ENCODE peak calls at places on chromosomes 1 and 21, in six cellular contexts. W is NCI-H82; I is stimulated activated effector memory CD8-positive, alpha-beta T cell treated with anti-CD3 and anti-CD28 coated beads, Interleukin-12 subunit alpha, Interleukin-12 subunit beta, amount 100 ng/mL, for 72 hours; N is left ventricle myocardium superior; F is gastrocnemius medialis; K is naive thymus-derived CD8-positive, alpha-beta T cell. T is an unnamed sample.
A peak's percentile ranks its signal among the peaks of the same experiment; 100 is the strongest.

GRCh38 chr1:116347678-116348077 is 25.4 kb upstream of the ATP1A1 start:
- DNase-seq in K (no peak), F (peak; percentile 31), W (peak; percentile 94), I (no peak), N (no peak), T (no peak)

GRCh38 chr1:80318108-80318507 is 1311.6 kb upstream of the ADGRL4 start:
- DNase-seq in F (no peak), W (no peak), N (no peak), K (no peak), I (no peak), T (no peak)

GRCh38 chr21:43355196-43355924 is 71.6 kb downstream of the SIK1 start:
- DNase-seq in K (no peak), F (no peak), N (no peak), W (no peak), I (no peak), T (no peak)

GRCh38 chr21:34510148-34511142 is 1.6 kb downstream of the KCNE1 start:
- DNase-seq in K (no peak), I (peak; percentile 49), W (peak; percentile 80), N (peak; percentile 90), F (no peak), T (peak; percentile 68)

GRCh38 chr1:223197923-223198627 is 55.0 kb upstream of the TLR5 start:
- DNase-seq in K (no peak), W (no peak), I (no peak), N (no peak), F (no peak), T (no peak)

GRCh38 chr1:31310131-31310530 is 13.3 kb downstream of the ZCCHC17 start:
- DNase-seq in F (no peak), K (no peak), W (peak; percentile 80), N (no peak), I (no peak), T (no peak)

GRCh38 chr1:239084459-239085080 is 301.8 kb upstream of the CHRM3 start:
- DNase-seq in N (no peak), W (no peak), K (no peak), F (no peak), I (no peak), T (no peak)

GRCh38 chr1:211564084-211564483 is 14.9 kb downstream of the SLC30A1 start:
- DNase-seq in F (no peak), W (no peak), K (no peak), I (no peak), N (no peak), T (no peak)

GRCh38 chr1:9960705-9961562 is 17.7 kb downstream of the NMNAT1 start:
- DNase-seq in N (no peak), I (no peak), K (no peak), F (no peak), W (peak; percentile 97), T (no peak)

GRCh38 chr1:13754510-13755103 is 54.6 kb downstream of the PRDM2 start:
- DNase-seq in I (no peak), F (no peak), K (no peak), W (no peak), N (no peak), T (no peak)

T was measured in GM12891.